ENCODE peak calls at places on chromosome 5, in five cellular contexts. One of them, this sample, is unnamed.

GRCh38 chr5:148394587-148395019 is 10.8 kb downstream of the FBXO38 start:
- DNase-seq in sigmoid colon: no peak
- DNase-seq in GM12865: no peak
- DNase-seq in neural progenitor cell: no peak
- DNase-seq in GM23248: no peak
- DNase-seq in this sample: no peak

GRCh38 chr5:159106569-159107282 is 7.0 kb upstream of the EBF1 start:
- DNase-seq in sigmoid colon: peak; percentile 88
- DNase-seq in GM12865: peak; percentile 85
- DNase-seq in neural progenitor cell: peak; percentile 93
- DNase-seq in GM23248: peak; percentile 86
- DNase-seq in this sample: peak; percentile 73

GRCh38 chr5:41517909-41518308 is 7.5 kb upstream of the PLCXD3 start:
- DNase-seq in sigmoid colon: no peak
- DNase-seq in GM12865: no peak
- DNase-seq in neural progenitor cell: no peak
- DNase-seq in GM23248: peak; percentile 41
- DNase-seq in this sample: no peak

GRCh38 chr5:73528248-73528647 is 30.0 kb downstream of the BTF3 start:
- DNase-seq in sigmoid colon: no peak
- DNase-seq in GM12865: no peak
- DNase-seq in neural progenitor cell: no peak
- DNase-seq in GM23248: no peak
- DNase-seq in this sample: no peak

GRCh38 chr5:3606121-3606831 is 10.6 kb downstream of the IRX1 start:
- DNase-seq in sigmoid colon: no peak
- DNase-seq in GM12865: no peak
- DNase-seq in neural progenitor cell: peak; percentile 90
- DNase-seq in GM23248: peak; percentile 56
- DNase-seq in this sample: no peak

GRCh38 chr5:79229357-79230174 is 6.4 kb upstream of the JMY start:
- DNase-seq in sigmoid colon: no peak
- DNase-seq in GM12865: peak; percentile 89
- DNase-seq in neural progenitor cell: no peak
- DNase-seq in GM23248: peak; percentile 88
- DNase-seq in this sample: no peak

GRCh38 chr5:131747180-131748105 is 49.4 kb downstream of the FNIP1 start:
- DNase-seq in sigmoid colon: no peak
- DNase-seq in GM12865: peak; percentile 20
- DNase-seq in neural progenitor cell: no peak
- DNase-seq in GM23248: peak; percentile 33
- DNase-seq in this sample: no peak

GRCh38 chr5:164119806-164120440 is 614.5 kb downstream of the MAT2B start:
- DNase-seq in sigmoid colon: no peak
- DNase-seq in GM12865: peak; percentile 53
- DNase-seq in neural progenitor cell: peak; percentile 6
- DNase-seq in GM23248: peak; percentile 19
- DNase-seq in this sample: peak; percentile 35

GRCh38 chr5:96157077-96157780 is 195.6 kb upstream of the ELL2 start:
- DNase-seq in sigmoid colon: no peak
- DNase-seq in GM12865: no peak
- DNase-seq in neural progenitor cell: no peak
- DNase-seq in GM23248: no peak
- DNase-seq in this sample: no peak

GRCh38 chr5:147911427-147911826 is 5.1 kb upstream of the C5orf46 start:
- DNase-seq in sigmoid colon: peak; percentile 93
- DNase-seq in GM12865: no peak
- DNase-seq in neural progenitor cell: no peak
- DNase-seq in GM23248: no peak
- DNase-seq in this sample: no peak

GRCh38 chr5:83374547-83374946 is 97.0 kb upstream of the VCAN start:
- DNase-seq in sigmoid colon: peak; percentile 64
- DNase-seq in GM12865: no peak
- DNase-seq in neural progenitor cell: no peak
- DNase-seq in GM23248: peak; percentile 55
- DNase-seq in this sample: no peak

GRCh38 chr5:180441577-180441976 is 52.6 kb upstream of the CNOT6 start:
- DNase-seq in sigmoid colon: no peak
- DNase-seq in GM12865: no peak
- DNase-seq in neural progenitor cell: no peak
- DNase-seq in GM23248: no peak
- DNase-seq in this sample: peak; percentile 26

GRCh38 chr5:122415481-122416120 is 103.6 kb downstream of the SNCAIP start:
- DNase-seq in sigmoid colon: peak; percentile 74
- DNase-seq in GM12865: peak; percentile 80
- DNase-seq in neural progenitor cell: peak; percentile 83
- DNase-seq in GM23248: peak; percentile 75
- DNase-seq in this sample: peak; percentile 46

GRCh38 chr5:167307042-167307441 is 984.4 kb upstream of the WWC1 start:
- DNase-seq in sigmoid colon: no peak
- DNase-seq in GM12865: no peak
- DNase-seq in neural progenitor cell: no peak
- DNase-seq in GM23248: no peak
- DNase-seq in this sample: no peak

GRCh38 chr5:54673523-54674225 is 156.1 kb downstream of the SNX18 start:
- DNase-seq in sigmoid colon: peak; percentile 81
- DNase-seq in GM12865: peak; percentile 60
- DNase-seq in neural progenitor cell: no peak
- DNase-seq in GM23248: no peak
- DNase-seq in this sample: no peak

GRCh38 chr5:144742376-144742775 is 571.7 kb downstream of the KCTD16 start:
- DNase-seq in sigmoid colon: no peak
- DNase-seq in GM12865: no peak
- DNase-seq in neural progenitor cell: peak; percentile 60
- DNase-seq in GM23248: no peak
- DNase-seq in this sample: no peak

GRCh38 chr5:148820778-148821395 is 5.5 kb upstream of the ADRB2 start:
- DNase-seq in sigmoid colon: no peak
- DNase-seq in GM12865: peak; percentile 32
- DNase-seq in neural progenitor cell: peak; percentile 58
- DNase-seq in GM23248: peak; percentile 58
- DNase-seq in this sample: no peak

GRCh38 chr5:14560091-14560595 is 21.4 kb upstream of the OTULINL start:
- DNase-seq in sigmoid colon: no peak
- DNase-seq in GM12865: no peak
- DNase-seq in neural progenitor cell: peak; percentile 9
- DNase-seq in GM23248: no peak
- DNase-seq in this sample: no peak

GRCh38 chr5:102611312-102611711 is 112.5 kb upstream of the SLCO6A1 start:
- DNase-seq in sigmoid colon: no peak
- DNase-seq in GM12865: no peak
- DNase-seq in neural progenitor cell: no peak
- DNase-seq in GM23248: peak; percentile 7
- DNase-seq in this sample: no peak

GRCh38 chr5:90345684-90346083 is 63.9 kb downstream of the CETN3 start:
- DNase-seq in sigmoid colon: no peak
- DNase-seq in GM12865: no peak
- DNase-seq in neural progenitor cell: no peak
- DNase-seq in GM23248: no peak
- DNase-seq in this sample: no peak

GRCh38 chr5:130605200-130605599 is 559.9 kb downstream of the HINT1 start:
- DNase-seq in sigmoid colon: no peak
- DNase-seq in GM12865: no peak
- DNase-seq in neural progenitor cell: peak; percentile 71
- DNase-seq in GM23248: no peak
- DNase-seq in this sample: no peak

GRCh38 chr5:30908356-30908755 is 285.1 kb upstream of the CDH6 start:
- DNase-seq in sigmoid colon: no peak
- DNase-seq in GM12865: no peak
- DNase-seq in neural progenitor cell: peak; percentile 19
- DNase-seq in GM23248: peak; percentile 4
- DNase-seq in this sample: no peak

GRCh38 chr5:96148376-96148775 is 186.7 kb upstream of the ELL2 start:
- DNase-seq in sigmoid colon: no peak
- DNase-seq in GM12865: no peak
- DNase-seq in neural progenitor cell: no peak
- DNase-seq in GM23248: no peak
- DNase-seq in this sample: no peak

GRCh38 chr5:55471468-55471867 is 63.3 kb downstream of the PLPP1 start:
- DNase-seq in sigmoid colon: no peak
- DNase-seq in GM12865: no peak
- DNase-seq in neural progenitor cell: no peak
- DNase-seq in GM23248: no peak
- DNase-seq in this sample: no peak

GRCh38 chr5:38796000-38796738 is 49.6 kb upstream of the OSMR start:
- DNase-seq in sigmoid colon: peak; percentile 92
- DNase-seq in GM12865: no peak
- DNase-seq in neural progenitor cell: no peak
- DNase-seq in GM23248: peak; percentile 65
- DNase-seq in this sample: peak; percentile 61

GRCh38 chr5:1551426-1551825 is 27.7 kb upstream of the LPCAT1 start:
- DNase-seq in sigmoid colon: no peak
- DNase-seq in GM12865: no peak
- DNase-seq in neural progenitor cell: no peak
- DNase-seq in GM23248: no peak
- DNase-seq in this sample: no peak

GRCh38 chr5:176647030-176647869 is at the start of gene TSPAN17:
- DNase-seq in sigmoid colon: peak; percentile 100
- DNase-seq in GM12865: peak; percentile 99
- DNase-seq in neural progenitor cell: peak; percentile 100
- DNase-seq in GM23248: peak; percentile 100
- DNase-seq in this sample: peak; percentile 100

GRCh38 chr5:54537720-54538119 is 20.2 kb downstream of the SNX18 start:
- DNase-seq in sigmoid colon: no peak
- DNase-seq in GM12865: no peak
- DNase-seq in neural progenitor cell: no peak
- DNase-seq in GM23248: peak; percentile 65
- DNase-seq in this sample: no peak

DNA sequence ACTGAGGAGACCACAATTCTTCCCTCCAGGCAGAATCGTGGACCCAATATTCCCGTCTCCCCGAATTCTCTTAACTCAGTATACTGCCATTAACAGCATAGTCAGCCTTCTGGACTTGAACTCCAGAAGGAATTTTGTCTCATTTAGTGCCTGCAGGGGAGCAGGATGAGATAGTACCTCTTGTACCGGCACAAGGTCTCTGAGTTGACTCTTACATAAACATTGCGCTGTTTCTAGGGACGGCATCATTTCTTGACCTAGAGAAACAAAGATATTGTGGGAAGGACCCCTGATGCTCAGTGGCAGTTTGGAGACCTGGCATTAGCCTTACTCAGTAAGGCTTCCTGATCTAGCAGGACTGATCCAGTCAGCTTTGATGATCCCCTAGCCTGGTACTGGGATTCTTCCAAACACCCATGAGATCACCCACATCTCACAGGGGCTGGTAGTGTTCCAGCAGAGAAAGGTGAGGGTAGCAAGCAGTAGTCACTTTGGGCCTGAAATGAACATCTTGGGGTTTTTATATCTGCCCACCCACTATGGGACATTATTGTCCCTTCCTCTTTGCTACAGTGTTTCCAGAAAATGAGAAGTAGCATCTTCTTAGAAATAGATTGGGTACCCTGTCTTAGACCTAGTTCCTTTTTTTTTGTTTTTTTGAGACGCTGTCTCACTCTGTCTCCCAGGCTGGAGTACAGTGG is 249.0 kb upstream of the ANKRD55 start:
- DNase-seq in sigmoid colon: no peak
- DNase-seq in GM12865: no peak
- DNase-seq in neural progenitor cell: no peak
- DNase-seq in GM23248: peak; percentile 19
- DNase-seq in this sample: no peak
- H3K4me3 ChIP-seq in sigmoid colon: no peak overlapping the region
- H3K4me3 ChIP-seq in GM12865: no peak overlapping the region
- H3K4me3 ChIP-seq in neural progenitor cell: peak overlapping the region; percentile 64
- H3K4me3 ChIP-seq in GM23248: peak overlapping the region; percentile 79
- H3K4me3 ChIP-seq in this sample: peak overlapping the region; percentile 53

DNA sequence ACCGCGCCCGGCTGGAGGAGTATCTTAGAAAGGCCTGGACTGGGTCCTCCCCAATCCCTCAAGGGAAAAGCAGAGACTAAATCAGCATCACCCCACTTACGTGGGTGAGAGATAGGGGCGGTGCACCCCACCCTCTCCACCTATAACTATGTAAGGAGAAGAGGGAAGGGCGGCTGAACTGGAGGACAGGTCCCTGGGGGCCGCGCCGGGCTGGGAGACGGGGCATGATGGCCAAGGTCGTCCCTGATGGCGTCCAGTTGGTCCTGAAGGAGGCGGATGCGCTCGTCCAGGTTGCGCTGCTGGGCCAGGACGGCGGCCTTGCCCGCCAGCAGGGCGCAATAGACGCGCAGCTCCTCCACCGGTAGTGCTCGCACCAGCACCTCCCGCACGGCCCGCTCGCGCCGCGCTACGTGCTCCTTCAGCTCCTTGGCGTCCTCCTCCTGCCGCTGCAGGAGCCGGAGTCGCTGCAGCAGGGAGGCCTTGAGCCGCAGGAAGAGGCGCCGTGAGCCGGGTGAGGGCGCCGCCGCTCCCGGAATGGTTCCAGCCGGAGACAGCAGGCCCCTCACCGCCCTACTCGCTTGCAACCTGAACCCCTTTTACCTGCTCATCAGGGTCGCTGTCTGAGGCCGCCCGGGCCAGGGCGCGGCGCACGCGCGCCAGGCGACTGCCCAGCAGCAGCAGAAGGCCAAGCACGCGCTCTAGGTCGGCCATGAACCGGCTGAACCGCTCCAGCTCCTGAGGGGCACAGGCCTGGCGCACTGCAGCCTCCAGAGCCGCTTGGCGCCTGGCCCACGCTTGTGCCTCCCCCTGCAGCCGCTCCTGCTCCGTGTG is 7.6 kb downstream of the SHROOM1 start:
- DNase-seq in sigmoid colon: no peak
- DNase-seq in GM12865: peak; percentile 55
- DNase-seq in neural progenitor cell: peak; percentile 85
- DNase-seq in GM23248: no peak
- DNase-seq in this sample: no peak
- H3K4me3 ChIP-seq in sigmoid colon: no peak overlapping the region
- H3K4me3 ChIP-seq in GM12865: peak overlapping the region; percentile 33
- H3K4me3 ChIP-seq in neural progenitor cell: peak overlapping the region; percentile 45
- H3K4me3 ChIP-seq in GM23248: no peak overlapping the region
- H3K4me3 ChIP-seq in this sample: no peak overlapping the region

GRCh38 chr5:150490754-150491153 is 17.2 kb upstream of the NDST1 start:
- DNase-seq in sigmoid colon: no peak
- DNase-seq in GM12865: no peak
- DNase-seq in neural progenitor cell: no peak
- DNase-seq in GM23248: peak; percentile 13
- DNase-seq in this sample: peak; percentile 57
- H3K4me3 ChIP-seq in sigmoid colon: no peak overlapping the region
- H3K4me3 ChIP-seq in GM12865: no peak overlapping the region
- H3K4me3 ChIP-seq in neural progenitor cell: no peak overlapping the region
- H3K4me3 ChIP-seq in GM23248: peak overlapping the region; percentile 24
- H3K4me3 ChIP-seq in this sample: no peak overlapping the region

GRCh38 chr5:60578295-60578694 is 121.7 kb downstream of the DEPDC1B start:
- DNase-seq in sigmoid colon: no peak
- DNase-seq in GM12865: no peak
- DNase-seq in neural progenitor cell: no peak
- DNase-seq in GM23248: no peak
- DNase-seq in this sample: no peak

GRCh38 chr5:60576425-60576824 is 123.5 kb downstream of the DEPDC1B start:
- DNase-seq in sigmoid colon: no peak
- DNase-seq in GM12865: no peak
- DNase-seq in neural progenitor cell: no peak
- DNase-seq in GM23248: no peak
- DNase-seq in this sample: no peak

DNA sequence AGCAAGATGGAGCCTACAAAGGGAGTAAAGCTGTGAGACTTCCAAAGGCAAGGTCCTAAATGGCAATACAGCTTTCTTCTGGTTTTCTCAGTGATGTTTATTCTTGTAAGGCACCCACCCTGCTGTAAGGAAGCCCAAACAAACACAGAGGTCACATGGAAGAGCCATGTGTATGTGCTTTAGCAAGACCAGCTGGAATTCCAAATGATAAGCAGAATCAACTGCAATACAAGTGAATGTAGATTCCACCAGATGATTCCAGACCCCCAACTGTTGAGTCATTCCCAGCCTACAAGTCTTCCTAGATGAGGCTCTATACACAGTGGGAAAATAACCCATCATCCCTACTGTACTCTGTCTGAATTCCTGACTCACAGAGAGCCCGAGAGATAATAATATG is 122.8 kb downstream of the DEPDC1B start:
- DNase-seq in sigmoid colon: no peak
- DNase-seq in GM12865: no peak
- DNase-seq in neural progenitor cell: no peak
- DNase-seq in GM23248: no peak
- DNase-seq in this sample: no peak
- H3K4me3 ChIP-seq in sigmoid colon: no peak overlapping the region
- H3K4me3 ChIP-seq in GM12865: no peak overlapping the region
- H3K4me3 ChIP-seq in neural progenitor cell: no peak overlapping the region
- H3K4me3 ChIP-seq in GM23248: no peak overlapping the region
- H3K4me3 ChIP-seq in this sample: no peak overlapping the region